ENCODE peak calls at places on chromosomes 12 and 14, in nine cellular contexts. C is mesothelial cell of epicardium, A is Calu3, D is IMR-90, P is bronchial epithelial cell, M is astrocyte of the spinal cord, N is nephron progenitor cell, H is HCT116, X is cardiac fibroblast. V is an unnamed sample.
A peak's percentile ranks its signal among the peaks of the same experiment; 100 is the strongest.

GRCh38 chr12:752673-753400 is 458 bp downstream of the WNK1 start:
- DNase-seq in C (peak; percentile 22), A (peak; percentile 78), D (peak; percentile 21), P (no peak), M (peak; percentile 48), N (peak; percentile 71), H (no peak), X (peak; percentile 63), V (peak; percentile 74)

GRCh38 chr14:105475269-105475915 is 771 bp downstream of the CRIP2 start:
- DNase-seq in C (no peak), A (peak; percentile 42), D (peak; percentile 9), P (peak; percentile 60), M (peak; percentile 62), N (peak; percentile 30), H (no peak), X (no peak), V (no peak)

GRCh38 chr12:75666126-75666979 is 154.9 kb upstream of the KRR1 start:
- DNase-seq in C (no peak), A (no peak), D (peak; percentile 63), P (peak; percentile 40), M (peak; percentile 58), N (peak; percentile 8), H (no peak), X (no peak), V (no peak)

GRCh38 chr12:106427917-106428316 is 70.4 kb downstream of the POLR3B start:
- DNase-seq in C (no peak), A (no peak), D (no peak), P (no peak), M (no peak), N (no peak), H (no peak), X (no peak), V (no peak)

GRCh38 chr14:23285530-23286019 is 357 bp downstream of the HOMEZ start:
- DNase-seq in C (no peak), A (no peak), D (no peak), P (peak; percentile 10), M (no peak), N (no peak), H (no peak), X (no peak), V (no peak)

GRCh38 chr12:82804601-82805000 is 117.9 kb downstream of the TMTC2 start:
- DNase-seq in C (no peak), A (no peak), D (no peak), P (no peak), M (no peak), N (no peak), H (no peak), X (no peak), V (no peak)

GRCh38 chr12:122886161-122886560 is 9.8 kb downstream of the VPS37B start:
- DNase-seq in C (no peak), A (no peak), D (no peak), P (no peak), M (no peak), N (no peak), H (no peak), X (no peak), V (no peak)

GRCh38 chr14:54776361-54777001 is 126.1 kb downstream of the GCH1 start:
- DNase-seq in C (no peak), A (peak; percentile 55), D (peak; percentile 79), P (no peak), M (peak; percentile 75), N (no peak), H (no peak), X (peak; percentile 53), V (peak; percentile 48)

GRCh38 chr12:131808744-131809371 is 19.3 kb upstream of the MMP17 start:
- DNase-seq in C (no peak), A (no peak), D (no peak), P (no peak), M (no peak), N (no peak), H (no peak), X (peak; percentile 43), V (peak; percentile 82)

GRCh38 chr12:90058721-90059120 is 350.1 kb upstream of the ATP2B1 start:
- DNase-seq in C (no peak), A (no peak), D (peak; percentile 93), P (peak; percentile 51), M (peak; percentile 90), N (no peak), H (no peak), X (peak; percentile 86), V (no peak)

GRCh38 chr12:67241482-67241881 is 27.7 kb upstream of the CAND1 start:
- DNase-seq in C (no peak), A (no peak), D (peak; percentile 38), P (peak; percentile 41), M (no peak), N (no peak), H (no peak), X (no peak), V (no peak)
- TF ChIP-seq CTCF in C (no peak), A (no peak), D (no peak), P (no peak), M (no peak), N (no peak), H (no peak), X (no peak), V (no peak)

DNA sequence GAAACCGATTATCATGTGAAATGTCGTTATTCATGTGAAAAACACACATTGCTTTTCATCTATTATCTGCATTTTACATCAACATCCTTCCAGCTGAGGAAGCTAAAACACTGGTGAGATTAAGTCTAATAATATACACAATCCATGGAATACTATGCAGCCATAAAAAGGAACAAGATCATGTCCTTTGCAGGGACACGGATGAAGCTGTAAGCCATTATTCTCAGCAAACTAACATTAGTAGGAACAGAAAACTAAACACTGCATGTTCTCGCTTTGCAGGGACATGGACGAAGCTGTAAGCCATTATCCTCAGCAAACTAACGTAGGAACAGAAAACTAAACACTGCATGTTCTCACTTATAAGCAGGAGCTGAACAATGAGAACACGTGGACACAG is 18.3 kb downstream of the KICS2 start:
- DNase-seq in C (no peak), A (no peak), D (no peak), P (no peak), M (no peak), N (no peak), H (no peak), X (no peak), V (no peak)
- TF ChIP-seq CTCF in C (no peak), A (no peak), D (no peak), P (no peak), M (no peak), N (no peak), H (no peak), X (no peak), V (no peak)

GRCh38 chr14:96261772-96262485 is 5.9 kb downstream of the BDKRB1 start:
- DNase-seq in C (no peak), A (no peak), D (peak; percentile 26), P (no peak), M (no peak), N (no peak), H (no peak), X (no peak), V (no peak)
- TF ChIP-seq CTCF in C (no peak), A (no peak), D (peak; percentile 8), P (no peak), M (no peak), N (no peak), H (no peak), X (no peak), V (no peak)

GRCh38 chr12:93536766-93537515 is 35.5 kb upstream of the SOCS2 start:
- DNase-seq in C (no peak), A (no peak), D (peak; percentile 23), P (no peak), M (no peak), N (no peak), H (no peak), X (no peak), V (peak; percentile 12)

GRCh38 chr12:93536111-93536765 is 36.2 kb upstream of the SOCS2 start:
- DNase-seq in C (no peak), A (no peak), D (no peak), P (no peak), M (no peak), N (no peak), H (no peak), X (no peak), V (no peak)

GRCh38 chr12:93540506-93540905 is 32.0 kb upstream of the SOCS2 start:
- DNase-seq in C (no peak), A (no peak), D (no peak), P (no peak), M (no peak), N (no peak), H (no peak), X (peak; percentile 29), V (no peak)

GRCh38 chr12:93539821-93540220 is 32.7 kb upstream of the SOCS2 start:
- DNase-seq in C (no peak), A (no peak), D (no peak), P (no peak), M (no peak), N (no peak), H (no peak), X (no peak), V (no peak)

GRCh38 chr12:93537769-93538168 is 34.7 kb upstream of the SOCS2 start:
- DNase-seq in C (no peak), A (no peak), D (no peak), P (no peak), M (no peak), N (no peak), H (no peak), X (no peak), V (no peak)
- TF ChIP-seq CTCF in C (no peak), A (no peak), D (no peak), P (no peak), M (no peak), N (no peak), H (peak; percentile 22), X (no peak), V (no peak)